ENCODE peak calls at places on chromosomes 5 and 9, in five cellular contexts. One of them, this sample, is unnamed.
A peak's percentile ranks its signal among the peaks of the same experiment; 100 is the strongest.

GRCh38 chr5:71475788-71476384 is 20.4 kb downstream of the BDP1 start:
- DNase-seq in hepatocyte: peak; percentile 44
- DNase-seq in lower leg skin: no peak
- DNase-seq in AG09309: no peak
- DNase-seq in bronchial epithelial cell: peak; percentile 29
- DNase-seq in this sample: peak; percentile 30

GRCh38 chr5:114007678-114008077 is 354.2 kb upstream of the KCNN2 start:
- DNase-seq in bronchial epithelial cell: no peak
- DNase-seq in AG09309: no peak
- DNase-seq in hepatocyte: no peak
- DNase-seq in lower leg skin: no peak
- DNase-seq in this sample: no peak

GRCh38 chr5:131381792-131382191 is 117.9 kb downstream of the CDC42SE2 start:
- DNase-seq in lower leg skin: no peak
- DNase-seq in AG09309: no peak
- DNase-seq in bronchial epithelial cell: no peak
- DNase-seq in hepatocyte: no peak
- DNase-seq in this sample: no peak

GRCh38 chr9:16154570-16155078 is 601.8 kb downstream of the CCDC171 start:
- DNase-seq in bronchial epithelial cell: peak; percentile 58
- DNase-seq in hepatocyte: peak; percentile 83
- DNase-seq in AG09309: no peak
- DNase-seq in lower leg skin: no peak
- DNase-seq in this sample: peak; percentile 49

GRCh38 chr5:167861134-167861930 is 430.1 kb upstream of the WWC1 start:
- DNase-seq in AG09309: no peak
- DNase-seq in hepatocyte: peak; percentile 58
- DNase-seq in lower leg skin: no peak
- DNase-seq in bronchial epithelial cell: no peak
- DNase-seq in this sample: peak; percentile 39

GRCh38 chr5:139638090-139638735 is 9.9 kb upstream of the CXXC5 start:
- DNase-seq in lower leg skin: no peak
- DNase-seq in bronchial epithelial cell: no peak
- DNase-seq in hepatocyte: peak; percentile 85
- DNase-seq in AG09309: peak; percentile 64
- DNase-seq in this sample: no peak

GRCh38 chr5:98933446-98934072 is 4.8 kb upstream of the CHD1 start:
- DNase-seq in hepatocyte: no peak
- DNase-seq in lower leg skin: no peak
- DNase-seq in AG09309: no peak
- DNase-seq in bronchial epithelial cell: no peak
- DNase-seq in this sample: no peak

GRCh38 chr5:168411871-168412270 is 74.4 kb upstream of the RARS1 start:
- DNase-seq in AG09309: no peak
- DNase-seq in lower leg skin: no peak
- DNase-seq in bronchial epithelial cell: no peak
- DNase-seq in hepatocyte: no peak
- DNase-seq in this sample: no peak

GRCh38 chr5:10729320-10730133 is 31.5 kb downstream of the DAP start:
- DNase-seq in bronchial epithelial cell: no peak
- DNase-seq in AG09309: no peak
- DNase-seq in lower leg skin: no peak
- DNase-seq in hepatocyte: no peak
- DNase-seq in this sample: no peak

GRCh38 chr9:27505744-27506161 is 18.3 kb upstream of the IFNK start:
- DNase-seq in AG09309: no peak
- DNase-seq in lower leg skin: no peak
- DNase-seq in hepatocyte: no peak
- DNase-seq in bronchial epithelial cell: peak; percentile 85
- DNase-seq in this sample: no peak

GRCh38 chr9:78031826-78032598 is 401 bp upstream of the GNAQ start:
- DNase-seq in hepatocyte: peak; percentile 96
- DNase-seq in bronchial epithelial cell: peak; percentile 76
- DNase-seq in lower leg skin: peak; percentile 91
- DNase-seq in AG09309: peak; percentile 73
- DNase-seq in this sample: peak; percentile 97

GRCh38 chr5:126857472-126858410 is 80.8 kb downstream of the LMNB1 start:
- DNase-seq in bronchial epithelial cell: no peak
- DNase-seq in AG09309: no peak
- DNase-seq in lower leg skin: no peak
- DNase-seq in hepatocyte: peak; percentile 35
- DNase-seq in this sample: peak; percentile 85

GRCh38 chr9:91755761-91756638 is 194.0 kb downstream of the ROR2 start:
- DNase-seq in lower leg skin: no peak
- DNase-seq in bronchial epithelial cell: no peak
- DNase-seq in AG09309: no peak
- DNase-seq in hepatocyte: no peak
- DNase-seq in this sample: no peak

GRCh38 chr5:43195670-43196265 is 3.7 kb downstream of the NIM1K start:
- DNase-seq in bronchial epithelial cell: no peak
- DNase-seq in hepatocyte: no peak
- DNase-seq in lower leg skin: no peak
- DNase-seq in AG09309: no peak
- DNase-seq in this sample: no peak
- H3K4me3 ChIP-seq in bronchial epithelial cell: no peak overlapping the region
- H3K4me3 ChIP-seq in hepatocyte: no peak overlapping the region
- H3K4me3 ChIP-seq in lower leg skin: no peak overlapping the region
- H3K4me3 ChIP-seq in AG09309: no peak overlapping the region
- H3K4me3 ChIP-seq in this sample: no peak overlapping the region

GRCh38 chr5:38466444-38467189 is 89.8 kb downstream of the LIFR start:
- DNase-seq in lower leg skin: no peak
- DNase-seq in hepatocyte: no peak
- DNase-seq in AG09309: no peak
- DNase-seq in bronchial epithelial cell: no peak
- DNase-seq in this sample: peak; percentile 90
- H3K4me3 ChIP-seq in lower leg skin: no peak overlapping the region
- H3K4me3 ChIP-seq in hepatocyte: no peak overlapping the region
- H3K4me3 ChIP-seq in AG09309: no peak overlapping the region
- H3K4me3 ChIP-seq in bronchial epithelial cell: no peak overlapping the region
- H3K4me3 ChIP-seq in this sample: no peak overlapping the region

GRCh38 chr5:57211039-57211438 is 37.2 kb downstream of the GPBP1 start:
- DNase-seq in bronchial epithelial cell: no peak
- DNase-seq in hepatocyte: no peak
- DNase-seq in lower leg skin: no peak
- DNase-seq in AG09309: no peak
- DNase-seq in this sample: no peak

GRCh38 chr5:57209316-57210040 is 35.6 kb downstream of the GPBP1 start:
- DNase-seq in AG09309: no peak
- DNase-seq in bronchial epithelial cell: peak; percentile 54
- DNase-seq in lower leg skin: no peak
- DNase-seq in hepatocyte: no peak
- DNase-seq in this sample: no peak

GRCh38 chr5:57210633-57211032 is 36.8 kb downstream of the GPBP1 start:
- DNase-seq in hepatocyte: no peak
- DNase-seq in bronchial epithelial cell: no peak
- DNase-seq in AG09309: no peak
- DNase-seq in lower leg skin: no peak
- DNase-seq in this sample: no peak

GRCh38 chr5:57207007-57207653 is 33.3 kb downstream of the GPBP1 start:
- DNase-seq in bronchial epithelial cell: no peak
- DNase-seq in hepatocyte: no peak
- DNase-seq in AG09309: no peak
- DNase-seq in lower leg skin: no peak
- DNase-seq in this sample: no peak

GRCh38 chr5:57207681-57208080 is 33.8 kb downstream of the GPBP1 start:
- DNase-seq in lower leg skin: no peak
- DNase-seq in AG09309: no peak
- DNase-seq in bronchial epithelial cell: no peak
- DNase-seq in hepatocyte: no peak
- DNase-seq in this sample: peak; percentile 25
- H3K4me3 ChIP-seq in lower leg skin: no peak overlapping the region
- H3K4me3 ChIP-seq in AG09309: no peak overlapping the region
- H3K4me3 ChIP-seq in bronchial epithelial cell: no peak overlapping the region
- H3K4me3 ChIP-seq in hepatocyte: no peak overlapping the region
- H3K4me3 ChIP-seq in this sample: no peak overlapping the region

GRCh38 chr9:86253577-86253976 is 5.9 kb downstream of the C9orf153 start:
- DNase-seq in hepatocyte: no peak
- DNase-seq in bronchial epithelial cell: no peak
- DNase-seq in AG09309: no peak
- DNase-seq in lower leg skin: no peak
- DNase-seq in this sample: no peak

GRCh38 chr9:86256653-86257052 is 2.8 kb downstream of the C9orf153 start:
- DNase-seq in hepatocyte: no peak
- DNase-seq in lower leg skin: no peak
- DNase-seq in bronchial epithelial cell: no peak
- DNase-seq in AG09309: no peak
- DNase-seq in this sample: no peak

GRCh38 chr9:86259557-86259956 is at the start of gene C9orf153:
- DNase-seq in bronchial epithelial cell: no peak
- DNase-seq in AG09309: no peak
- DNase-seq in lower leg skin: no peak
- DNase-seq in hepatocyte: no peak
- DNase-seq in this sample: no peak

GRCh38 chr9:86252870-86253269 is 6.6 kb downstream of the C9orf153 start:
- DNase-seq in hepatocyte: no peak
- DNase-seq in AG09309: no peak
- DNase-seq in bronchial epithelial cell: no peak
- DNase-seq in lower leg skin: no peak
- DNase-seq in this sample: no peak

DNA sequence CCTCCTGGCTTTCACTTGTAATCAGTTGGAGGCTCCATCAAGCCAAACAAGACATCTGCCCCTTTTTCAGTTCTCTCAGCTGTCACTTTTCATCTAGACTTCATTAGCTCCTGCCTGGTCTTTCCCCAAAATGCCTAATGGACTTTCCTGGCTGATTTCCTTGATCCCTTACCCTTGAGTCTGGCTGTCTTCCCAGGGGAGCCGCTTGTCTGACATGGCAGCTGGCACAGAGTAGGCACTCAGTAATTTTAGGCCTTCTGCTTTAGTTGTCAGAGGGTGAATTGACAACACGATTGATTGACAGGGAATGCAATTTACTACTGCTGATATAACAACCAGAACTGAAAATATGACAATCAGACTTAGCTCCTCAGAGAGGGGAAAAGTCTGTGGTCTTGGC is 2.1 kb downstream of the C9orf153 start:
- DNase-seq in hepatocyte: no peak
- DNase-seq in bronchial epithelial cell: no peak
- DNase-seq in AG09309: no peak
- DNase-seq in lower leg skin: no peak
- DNase-seq in this sample: no peak
- H3K4me3 ChIP-seq in hepatocyte: no peak overlapping the region
- H3K4me3 ChIP-seq in bronchial epithelial cell: no peak overlapping the region
- H3K4me3 ChIP-seq in AG09309: no peak overlapping the region
- H3K4me3 ChIP-seq in lower leg skin: no peak overlapping the region
- H3K4me3 ChIP-seq in this sample: no peak overlapping the region

GRCh38 chr5:149552038-149552494 is 827 bp upstream of the CSNK1A1 start:
- DNase-seq in bronchial epithelial cell: no peak
- DNase-seq in lower leg skin: no peak
- DNase-seq in hepatocyte: no peak
- DNase-seq in AG09309: no peak
- DNase-seq in this sample: no peak

GRCh38 chr5:149549461-149550266 is 1.6 kb downstream of the CSNK1A1 start:
- DNase-seq in AG09309: no peak
- DNase-seq in hepatocyte: peak; percentile 61
- DNase-seq in lower leg skin: no peak
- DNase-seq in bronchial epithelial cell: peak; percentile 85
- DNase-seq in this sample: peak; percentile 68

GRCh38 chr5:149550267-149550582 is 1.0 kb downstream of the CSNK1A1 start:
- DNase-seq in bronchial epithelial cell: peak; percentile 72
- DNase-seq in hepatocyte: no peak
- DNase-seq in lower leg skin: no peak
- DNase-seq in AG09309: peak; percentile 50
- DNase-seq in this sample: no peak

GRCh38 chr5:149551227-149552037 is at the start of gene CSNK1A1:
- DNase-seq in AG09309: peak; percentile 92
- DNase-seq in lower leg skin: peak; percentile 97
- DNase-seq in hepatocyte: peak; percentile 100
- DNase-seq in bronchial epithelial cell: peak; percentile 95
- DNase-seq in this sample: peak; percentile 99

DNA sequence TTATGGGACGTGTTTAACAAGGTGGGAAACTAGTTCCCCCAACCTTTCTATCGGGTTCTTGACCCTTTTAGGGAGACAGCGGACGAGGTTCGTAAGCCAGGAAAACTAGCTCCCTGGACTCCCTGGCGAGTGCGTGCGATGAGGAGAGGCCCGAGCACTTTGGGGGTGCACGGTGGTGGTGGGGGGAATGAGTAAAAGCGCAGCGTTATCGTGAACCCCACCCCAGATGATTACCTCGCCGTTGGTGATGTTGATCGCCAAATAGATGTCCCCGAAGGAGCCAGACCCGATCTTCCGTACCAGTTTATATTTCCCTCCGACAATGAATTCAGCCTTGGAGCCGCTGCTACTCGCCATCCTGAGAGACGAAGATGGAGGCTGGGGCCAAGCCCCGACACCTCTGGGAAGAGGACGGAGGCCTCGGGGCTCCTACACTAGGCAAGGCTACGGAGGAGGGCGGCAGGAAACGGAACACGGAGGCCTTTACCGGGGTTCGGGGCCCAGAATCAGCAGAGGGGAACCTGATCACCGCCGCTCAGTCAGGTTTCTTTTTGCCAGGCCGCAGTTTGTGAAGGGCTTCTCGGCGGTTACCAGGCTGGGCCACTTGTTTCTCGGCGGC is 522 bp downstream of the CSNK1A1 start:
- DNase-seq in bronchial epithelial cell: no peak
- DNase-seq in lower leg skin: no peak
- DNase-seq in hepatocyte: peak; percentile 28
- DNase-seq in AG09309: no peak
- DNase-seq in this sample: peak; percentile 21
- H3K4me3 ChIP-seq in bronchial epithelial cell: peak overlapping the region; percentile 89
- H3K4me3 ChIP-seq in lower leg skin: peak overlapping the region; percentile 97
- H3K4me3 ChIP-seq in hepatocyte: peak overlapping the region; percentile 88
- H3K4me3 ChIP-seq in AG09309: peak overlapping the region; percentile 91
- H3K4me3 ChIP-seq in this sample: peak overlapping the region; percentile 92

GRCh38 chr5:135030691-135031145 is 3.3 kb downstream of the PITX1 start:
- DNase-seq in AG09309: no peak
- DNase-seq in lower leg skin: no peak
- DNase-seq in bronchial epithelial cell: no peak
- DNase-seq in hepatocyte: no peak
- DNase-seq in this sample: no peak

GRCh38 chr5:135031813-135032612 is 2.0 kb downstream of the PITX1 start:
- DNase-seq in bronchial epithelial cell: no peak
- DNase-seq in AG09309: no peak
- DNase-seq in hepatocyte: no peak
- DNase-seq in lower leg skin: no peak
- DNase-seq in this sample: no peak

GRCh38 chr5:135030123-135030517 is 3.9 kb downstream of the PITX1 start:
- DNase-seq in hepatocyte: no peak
- DNase-seq in lower leg skin: no peak
- DNase-seq in bronchial epithelial cell: no peak
- DNase-seq in AG09309: no peak
- DNase-seq in this sample: no peak

GRCh38 chr5:135032613-135033025 is 1.4 kb downstream of the PITX1 start:
- DNase-seq in bronchial epithelial cell: no peak
- DNase-seq in AG09309: no peak
- DNase-seq in lower leg skin: no peak
- DNase-seq in hepatocyte: no peak
- DNase-seq in this sample: no peak

GRCh38 chr5:135031146-135031812 is 2.7 kb downstream of the PITX1 start:
- DNase-seq in bronchial epithelial cell: no peak
- DNase-seq in hepatocyte: no peak
- DNase-seq in lower leg skin: no peak
- DNase-seq in AG09309: no peak
- DNase-seq in this sample: peak; percentile 38
- H3K4me3 ChIP-seq in bronchial epithelial cell: peak overlapping the region; percentile 61
- H3K4me3 ChIP-seq in hepatocyte: peak overlapping the region; percentile 93
- H3K4me3 ChIP-seq in lower leg skin: no peak overlapping the region
- H3K4me3 ChIP-seq in AG09309: peak overlapping the region; percentile 85
- H3K4me3 ChIP-seq in this sample: no peak overlapping the region

This sample was measured in cardiac muscle cell.